ENCODE peak calls at places on chromosome 22, in seven cellular contexts. I is activated T-cell treated with anti-CD3 and anti-CD28 coated beads for 4 hours, B is pancreas, F is endothelial cell of umbilical vein, X is cerebellar cortex, Q is pulmonary artery endothelial cell, R is NCI-H460. W is an unnamed sample.

GRCh38 chr22:35140879-35141745 is 75.2 kb downstream of the ISX start:
- DNase-seq in I (no peak), B (no peak), F (no peak), X (peak; percentile 50), Q (no peak), R (no peak), W (peak; percentile 46)

GRCh38 chr22:46458525-46458924 is 78.9 kb downstream of the CELSR1 start:
- DNase-seq in I (no peak), B (no peak), F (no peak), X (no peak), Q (no peak), R (no peak), W (no peak)

GRCh38 chr22:23773247-23774113 is 831 bp downstream of the MMP11 start:
- DNase-seq in I (no peak), B (no peak), F (no peak), X (peak; percentile 42), Q (no peak), R (no peak), W (peak; percentile 37)

GRCh38 chr22:49210606-49211005 is 617.1 kb downstream of the BRD1 start:
- DNase-seq in I (no peak), B (no peak), F (no peak), X (no peak), Q (no peak), R (no peak), W (no peak)

GRCh38 chr22:26681395-26681821 is 24.0 kb downstream of the MIAT start:
- DNase-seq in I (no peak), B (no peak), F (peak; percentile 57), X (no peak), Q (no peak), R (no peak), W (no peak)

GRCh38 chr22:24178021-24178431 is 3.3 kb upstream of the SUSD2 start:
- DNase-seq in I (no peak), B (no peak), F (no peak), X (no peak), Q (no peak), R (no peak), W (no peak)

GRCh38 chr22:32475428-32476010 is 908 bp downstream of the FBXO7 start:
- DNase-seq in I (no peak), B (peak; percentile 49), F (peak; percentile 83), X (peak; percentile 54), Q (no peak), R (no peak), W (peak; percentile 11)

GRCh38 chr22:50269573-50270301 is 443 bp downstream of the MAPK11 start:
- DNase-seq in I (peak; percentile 29), B (no peak), F (peak; percentile 51), X (no peak), Q (no peak), R (no peak), W (no peak)

GRCh38 chr22:46500201-46500600 is 37.2 kb downstream of the CELSR1 start:
- DNase-seq in I (no peak), B (no peak), F (no peak), X (no peak), Q (no peak), R (no peak), W (no peak)

GRCh38 chr22:31603081-31603525 is 58.9 kb downstream of the PISD start:
- DNase-seq in I (no peak), B (no peak), F (no peak), X (no peak), Q (no peak), R (no peak), W (no peak)

GRCh38 chr22:49272546-49273125 is 555.0 kb downstream of the BRD1 start:
- DNase-seq in I (no peak), B (peak; percentile 2), F (no peak), X (no peak), Q (no peak), R (no peak), W (no peak)